ENCODE peak calls at places on chromosome 15, in ten cellular contexts. B is cardiac muscle cell, N is A673, R is chondrocyte, Q is psoas muscle, J is AG04450, I is pancreas, G is cardiac fibroblast, X is astrocyte of the spinal cord, H is HFFc6. C is an unnamed sample.

GRCh38 chr15:88463870-88464532 is 3.2 kb downstream of the MRPL46 start:
- DNase-seq in B (no peak), N (no peak), R (no peak), Q (no peak), J (no peak), I (no peak), G (no peak), X (no peak), H (no peak), C (no peak)

GRCh38 chr15:70379938-70380337 is 282.2 kb upstream of the TLE3 start:
- DNase-seq in B (no peak), N (no peak), R (no peak), Q (no peak), J (no peak), I (no peak), G (no peak), X (no peak), H (no peak), C (no peak)

GRCh38 chr15:40892449-40893012 is 1.7 kb upstream of the VPS18 start:
- DNase-seq in B (no peak), N (no peak), R (no peak), Q (no peak), J (no peak), I (no peak), G (no peak), X (no peak), H (no peak), C (no peak)

GRCh38 chr15:68504721-68505090 is 72.7 kb upstream of the ITGA11 start:
- DNase-seq in B (no peak), N (no peak), R (no peak), Q (no peak), J (no peak), I (no peak), G (no peak), X (no peak), H (no peak), C (peak)

GRCh38 chr15:52019394-52020252 is 604 bp downstream of the MAPK6 start:
- DNase-seq in B (peak), N (peak), R (peak), Q (peak), J (peak), I (peak), G (peak), X (peak), H (peak), C (peak)

GRCh38 chr15:31364301-31365031 is 37.8 kb downstream of the KLF13 start:
- DNase-seq in B (no peak), N (no peak), R (no peak), Q (peak), J (no peak), I (peak), G (no peak), X (no peak), H (no peak), C (no peak)

GRCh38 chr15:58762285-58762684 is 8.8 kb upstream of the MINDY2 start:
- DNase-seq in B (no peak), N (no peak), R (no peak), Q (no peak), J (no peak), I (no peak), G (no peak), X (no peak), H (no peak), C (no peak)

GRCh38 chr15:88303455-88303854 is 46.9 kb upstream of the NTRK3 start:
- DNase-seq in B (no peak), N (no peak), R (no peak), Q (no peak), J (no peak), I (no peak), G (no peak), X (no peak), H (no peak), C (no peak)

GRCh38 chr15:83653639-83654378 is at the start of gene ADAMTSL3:
- DNase-seq in B (peak), N (peak), R (no peak), Q (peak), J (no peak), I (peak), G (peak), X (peak), H (no peak), C (peak)

GRCh38 chr15:29018406-29018805 is 132.6 kb downstream of the APBA2 start:
- DNase-seq in B (no peak), N (no peak), R (no peak), Q (no peak), J (no peak), I (no peak), G (no peak), X (no peak), H (no peak), C (no peak)

GRCh38 chr15:56148099-56148498 is 95.6 kb downstream of the RFX7 start:
- DNase-seq in B (no peak), N (no peak), R (no peak), Q (no peak), J (no peak), I (no peak), G (no peak), X (no peak), H (no peak), C (no peak)

GRCh38 chr15:59543721-59544547 is 67.6 kb upstream of the GCNT3 start:
- DNase-seq in B (no peak), N (no peak), R (no peak), Q (no peak), J (no peak), I (no peak), G (no peak), X (no peak), H (no peak), C (no peak)

GRCh38 chr15:31803388-31803884 is 226.9 kb upstream of the CHRNA7 start:
- DNase-seq in B (no peak), N (no peak), R (no peak), Q (no peak), J (no peak), I (no peak), G (no peak), X (no peak), H (no peak), C (no peak)

GRCh38 chr15:29538110-29538509 is 268.5 kb upstream of the NSMCE3 start:
- DNase-seq in B (peak), N (no peak), R (no peak), Q (no peak), J (no peak), I (no peak), G (no peak), X (no peak), H (no peak), C (no peak)

GRCh38 chr15:27743078-27743477 is 356.0 kb downstream of the OCA2 start:
- DNase-seq in B (no peak), N (no peak), R (no peak), Q (no peak), J (no peak), I (no peak), G (no peak), X (no peak), H (no peak), C (no peak)

GRCh38 chr15:74977599-74977998 is 17.8 kb upstream of the SCAMP5 start:
- DNase-seq in B (no peak), N (no peak), R (no peak), Q (no peak), J (no peak), I (no peak), G (no peak), X (no peak), H (no peak), C (no peak)

GRCh38 chr15:49238342-49238741 is 68.3 kb downstream of the GALK2 start:
- DNase-seq in B (peak), N (peak), R (no peak), Q (no peak), J (peak), I (no peak), G (peak), X (peak), H (peak), C (no peak)

GRCh38 chr15:67125589-67126502 is 60.4 kb downstream of the SMAD3 start:
- DNase-seq in B (peak), N (no peak), R (no peak), Q (peak), J (peak), I (no peak), G (peak), X (peak), H (peak), C (no peak)

GRCh38 chr15:39961051-39961450 is 27.1 kb downstream of the EIF2AK4 start:
- DNase-seq in B (no peak), N (no peak), R (no peak), Q (no peak), J (no peak), I (no peak), G (no peak), X (no peak), H (no peak), C (no peak)

GRCh38 chr15:71049706-71050422 is 65.4 kb upstream of the THSD4 start:
- DNase-seq in B (peak), N (no peak), R (no peak), Q (no peak), J (no peak), I (no peak), G (peak), X (no peak), H (peak), C (no peak)

GRCh38 chr15:94259863-94260262 is 28.5 kb downstream of the MCTP2 start:
- DNase-seq in B (no peak), N (no peak), R (no peak), Q (no peak), J (no peak), I (no peak), G (no peak), X (no peak), H (no peak), C (no peak)

GRCh38 chr15:47427463-47427862 is 289.8 kb upstream of the SEMA6D start:
- DNase-seq in B (peak), N (no peak), R (no peak), Q (no peak), J (no peak), I (no peak), G (no peak), X (no peak), H (no peak), C (no peak)

GRCh38 chr15:88878720-88879184 is 16.6 kb downstream of the HAPLN3 start:
- DNase-seq in B (peak), N (peak), R (no peak), Q (peak), J (no peak), I (no peak), G (peak), X (peak), H (peak), C (peak)

GRCh38 chr15:26355671-26356070 is 417.2 kb downstream of the GABRB3 start:
- DNase-seq in B (no peak), N (no peak), R (no peak), Q (no peak), J (no peak), I (no peak), G (no peak), X (no peak), H (no peak), C (no peak)

GRCh38 chr15:62856466-62857246 is 185.9 kb upstream of the TPM1 start:
- DNase-seq in B (no peak), N (no peak), R (no peak), Q (no peak), J (no peak), I (no peak), G (no peak), X (no peak), H (no peak), C (no peak)

GRCh38 chr15:74776851-74777768 is 4.8 kb upstream of the CSK start:
- DNase-seq in B (peak), N (peak), R (no peak), Q (no peak), J (no peak), I (no peak), G (peak), X (no peak), H (no peak), C (no peak)

GRCh38 chr15:60477164-60477563 is 1.8 kb downstream of the ICE2 start:
- DNase-seq in B (no peak), N (no peak), R (no peak), Q (no peak), J (no peak), I (no peak), G (no peak), X (no peak), H (no peak), C (no peak)

GRCh38 chr15:66389098-66389858 is 2.6 kb downstream of the MAP2K1 start:
- DNase-seq in B (no peak), N (no peak), R (no peak), Q (no peak), J (no peak), I (no peak), G (no peak), X (no peak), H (no peak), C (no peak)

GRCh38 chr15:50058231-50058630 is 60.8 kb downstream of the ATP8B4 start:
- DNase-seq in B (peak), N (no peak), R (no peak), Q (no peak), J (no peak), I (no peak), G (peak), X (peak), H (no peak), C (no peak)

GRCh38 chr15:59199775-59200465 is 6.7 kb upstream of the LDHAL6B start:
- DNase-seq in B (peak), N (peak), R (no peak), Q (no peak), J (no peak), I (no peak), G (peak), X (peak), H (peak), C (no peak)

GRCh38 chr15:37125143-37125542 is 24.8 kb upstream of the MEIS2 start:
- DNase-seq in B (peak), N (no peak), R (no peak), Q (no peak), J (no peak), I (no peak), G (peak), X (no peak), H (no peak), C (no peak)

GRCh38 chr15:88649286-88649733 is 10.5 kb downstream of the ISG20 start:
- DNase-seq in B (peak), N (peak), R (peak), Q (no peak), J (peak), I (no peak), G (peak), X (peak), H (peak), C (no peak)

GRCh38 chr15:70575251-70576227 is 187.8 kb downstream of the UACA start:
- DNase-seq in B (no peak), N (peak), R (no peak), Q (no peak), J (no peak), I (no peak), G (no peak), X (no peak), H (no peak), C (no peak)

GRCh38 chr15:100001405-100001804 is 268.2 kb upstream of the LYSMD4 start:
- DNase-seq in B (no peak), N (no peak), R (peak), Q (no peak), J (no peak), I (no peak), G (no peak), X (no peak), H (no peak), C (no peak)

DNA sequence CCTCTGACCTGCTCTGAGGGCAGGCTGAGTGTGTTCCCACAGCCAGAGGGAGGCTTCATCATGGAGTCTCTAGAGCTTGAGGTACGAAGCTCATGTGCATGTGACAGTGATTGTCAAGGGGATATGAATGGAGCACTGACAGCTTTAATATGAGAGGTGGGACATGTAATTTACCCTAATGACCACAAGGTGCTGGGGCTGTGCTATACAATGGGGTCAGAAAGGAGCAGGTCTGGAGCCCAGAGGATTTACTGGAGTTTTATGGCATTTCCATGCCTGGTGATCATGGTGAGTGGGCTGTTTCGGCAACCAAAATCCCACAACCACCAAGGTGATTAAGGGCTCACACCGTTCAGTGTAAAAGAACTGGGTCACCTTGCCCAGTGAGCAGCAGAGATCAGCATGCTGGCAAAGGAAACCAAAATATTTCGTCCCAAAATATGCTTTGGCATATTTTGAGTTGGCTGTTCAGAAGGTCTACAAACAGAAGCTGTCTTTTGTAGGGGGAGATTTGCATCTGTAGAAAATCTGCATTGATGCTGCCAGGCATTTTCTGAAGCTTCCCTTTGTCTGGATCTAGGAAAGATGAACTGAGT is 40.1 kb upstream of the RASGRF1 start:
- DNase-seq in B (no peak), N (no peak), R (no peak), Q (no peak), J (no peak), I (no peak), G (no peak), X (no peak), H (no peak), C (no peak)
- TF ChIP-seq CTCF in B (peak), N (no peak), R (peak), Q (no peak), J (no peak), I (no peak), G (no peak), X (no peak), H (no peak), C (peak)

GRCh38 chr15:45454825-45455224 is 67.7 kb downstream of the SLC30A4 start:
- DNase-seq in B (peak), N (peak), R (no peak), Q (peak), J (peak), I (peak), G (peak), X (peak), H (peak), C (no peak)
- TF ChIP-seq CTCF in B (peak), N (no peak), R (peak), Q (no peak), J (peak), I (no peak), G (peak), X (peak), H (peak), C (no peak)

DNA sequence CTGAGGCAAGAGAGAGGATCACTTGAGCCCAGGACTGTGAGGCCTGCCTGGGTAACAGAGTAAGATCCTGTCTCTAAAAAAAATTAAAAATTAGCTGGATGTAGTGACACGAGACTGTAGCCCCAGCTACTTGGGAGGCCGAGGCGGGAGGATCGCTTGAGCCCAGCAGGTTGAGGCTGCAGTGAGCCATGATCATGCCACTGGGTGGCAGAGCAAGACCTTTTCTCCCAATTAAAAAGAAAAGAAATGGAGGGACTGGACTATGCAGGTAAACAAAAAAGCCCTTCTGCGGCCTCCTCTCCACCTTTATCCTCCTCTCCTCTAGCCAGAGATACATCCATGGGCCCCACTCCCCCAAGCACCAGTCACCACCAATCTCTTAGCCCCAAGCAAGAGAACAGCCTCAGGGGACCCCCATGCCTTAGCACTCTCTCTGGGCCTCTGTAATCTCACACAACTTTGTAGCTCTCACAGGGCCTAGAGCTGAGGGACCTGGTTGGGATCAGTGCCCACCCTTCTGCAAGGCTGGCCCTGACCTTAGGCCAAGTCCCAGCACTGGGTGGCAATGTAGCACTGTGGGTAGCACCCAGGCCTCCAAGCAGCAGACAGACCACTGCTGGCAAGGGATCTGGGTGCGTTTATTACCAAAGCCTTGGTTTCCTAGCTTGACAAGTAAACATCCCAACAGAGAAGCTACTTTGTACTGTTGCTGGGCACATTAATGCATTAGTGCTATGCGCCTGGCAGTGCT is 43.4 kb downstream of the FAM174B start:
- DNase-seq in B (peak), N (no peak), R (peak), Q (no peak), J (no peak), I (no peak), G (peak), X (no peak), H (no peak), C (no peak)
- TF ChIP-seq CTCF in B (no peak), N (no peak), R (peak), Q (no peak), J (no peak), I (no peak), G (no peak), X (no peak), H (no peak), C (no peak)

GRCh38 chr15:41904487-41905359 is 10.9 kb upstream of the SPTBN5 start:
- DNase-seq in B (peak), N (peak), R (no peak), Q (no peak), J (peak), I (no peak), G (peak), X (peak), H (peak), C (peak)

GRCh38 chr15:41900526-41901380 is 6.9 kb upstream of the SPTBN5 start:
- DNase-seq in B (no peak), N (no peak), R (no peak), Q (no peak), J (no peak), I (no peak), G (no peak), X (peak), H (no peak), C (no peak)

GRCh38 chr15:41905360-41905793 is 11.5 kb upstream of the SPTBN5 start:
- DNase-seq in B (no peak), N (no peak), R (no peak), Q (no peak), J (no peak), I (no peak), G (no peak), X (no peak), H (no peak), C (no peak)

GRCh38 chr15:41906608-41907007 is 12.8 kb upstream of the SPTBN5 start:
- DNase-seq in B (no peak), N (no peak), R (no peak), Q (no peak), J (no peak), I (no peak), G (no peak), X (no peak), H (no peak), C (no peak)

GRCh38 chr15:41903782-41904181 is 9.9 kb upstream of the SPTBN5 start:
- DNase-seq in B (no peak), N (no peak), R (no peak), Q (no peak), J (no peak), I (peak), G (no peak), X (no peak), H (no peak), C (no peak)
- TF ChIP-seq CTCF in B (no peak), N (no peak), R (no peak), Q (no peak), J (no peak), I (no peak), G (no peak), X (no peak), H (no peak), C (no peak)

GRCh38 chr15:97525809-97526208 is 434.7 kb upstream of the ARRDC4 start:
- DNase-seq in B (no peak), N (no peak), R (no peak), Q (no peak), J (no peak), I (no peak), G (no peak), X (no peak), H (no peak), C (no peak)
- TF ChIP-seq CTCF in B (no peak), N (no peak), R (no peak), Q (no peak), J (no peak), I (no peak), G (no peak), X (no peak), H (no peak), C (no peak)

DNA sequence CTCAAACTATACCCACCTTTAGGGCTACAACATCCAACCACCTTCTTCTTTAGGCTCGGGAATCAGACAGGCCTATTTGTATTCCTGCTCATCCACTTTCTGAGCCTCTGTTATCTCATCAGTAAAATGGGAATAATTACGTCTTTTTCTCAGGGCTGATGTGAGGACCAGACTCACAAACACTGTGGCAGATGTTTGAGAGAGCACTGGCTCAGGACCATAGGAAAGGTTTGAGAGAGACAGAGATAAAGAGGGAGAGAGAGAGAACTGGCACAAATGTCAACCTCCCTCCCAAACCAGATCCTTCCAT is 4.8 kb upstream of the DAPK2 start:
- DNase-seq in B (no peak), N (no peak), R (no peak), Q (no peak), J (no peak), I (no peak), G (no peak), X (no peak), H (no peak), C (no peak)
- TF ChIP-seq CTCF in B (no peak), N (no peak), R (no peak), Q (no peak), J (no peak), I (no peak), G (no peak), X (no peak), H (no peak), C (no peak)